ENCODE peak calls at places on chromosomes 6 and 20, in six cellular contexts. H is SK-N-SH, X is fibroblast of lung, Y is neural progenitor cell, N is HCT116, Z is OCI-LY7. M is an unnamed sample.

GRCh38 chr6:2157441-2158127 is 87.8 kb downstream of the GMDS start:
- DNase-seq in Z (no peak), H (no peak), X (peak; percentile 90), N (peak; percentile 48), Y (no peak), M (no peak)

GRCh38 chr6:121515615-121516265 is 80.3 kb downstream of the GJA1 start:
- DNase-seq in H (no peak), Y (no peak), X (peak; percentile 95), N (no peak), Z (no peak), M (no peak)

GRCh38 chr20:12925214-12925755 is 83.5 kb upstream of the SPTLC3 start:
- DNase-seq in Y (peak; percentile 88), N (peak; percentile 19), Z (peak; percentile 57), H (peak; percentile 66), X (peak; percentile 81), M (peak; percentile 87)

GRCh38 chr6:142531727-142532126 is 229.9 kb downstream of the ADGRG6 start:
- DNase-seq in X (peak; percentile 63), N (no peak), Y (no peak), H (no peak), Z (no peak), M (no peak)

GRCh38 chr6:163841326-163841725 is 426.8 kb downstream of the QKI start:
- DNase-seq in X (no peak), H (no peak), Y (no peak), Z (no peak), N (no peak), M (no peak)

GRCh38 chr6:150030611-150031010 is 5.3 kb upstream of the RAET1L start:
- DNase-seq in Z (no peak), Y (no peak), H (no peak), N (no peak), X (no peak), M (no peak)

GRCh38 chr20:61839912-61840441 is 225.7 kb downstream of the TAF4 start:
- DNase-seq in Z (no peak), Y (no peak), X (no peak), N (no peak), H (no peak), M (no peak)

GRCh38 chr6:149032599-149033405 is 284.7 kb upstream of the TAB2 start:
- DNase-seq in N (no peak), X (peak; percentile 94), Z (no peak), Y (no peak), H (peak; percentile 26), M (no peak)

GRCh38 chr20:5535211-5535756 is 214.9 kb upstream of the SHLD1 start:
- DNase-seq in X (peak; percentile 75), N (no peak), Y (no peak), H (no peak), Z (no peak), M (peak; percentile 75)

GRCh38 chr6:79468116-79468515 is 69.1 kb downstream of the LCA5 start:
- DNase-seq in Z (no peak), N (no peak), H (no peak), Y (no peak), X (peak; percentile 75), M (no peak)

GRCh38 chr6:158161566-158162254 is 6.4 kb downstream of the SERAC1 start:
- DNase-seq in N (no peak), Y (no peak), H (no peak), X (no peak), Z (no peak), M (no peak)

GRCh38 chr6:62390413-62390812 is 104.4 kb upstream of the KHDRBS2 start:
- DNase-seq in H (no peak), X (no peak), N (no peak), Z (no peak), Y (no peak), M (peak; percentile 29)

GRCh38 chr6:154412106-154412820 is 55.7 kb upstream of the IPCEF1 start:
- DNase-seq in Y (no peak), N (no peak), X (peak; percentile 51), Z (no peak), H (no peak), M (no peak)

GRCh38 chr20:24934101-24934661 is 14.9 kb upstream of the CST7 start:
- DNase-seq in Y (no peak), Z (no peak), X (no peak), H (no peak), N (no peak), M (no peak)

GRCh38 chr6:22062807-22063408 is 233.9 kb downstream of the PRL start:
- DNase-seq in Z (no peak), X (no peak), Y (no peak), H (no peak), N (no peak), M (no peak)

GRCh38 chr6:30935018-30935417 is 3.0 kb upstream of the SFTA2 start:
- DNase-seq in X (no peak), H (no peak), Y (no peak), Z (no peak), N (no peak), M (peak; percentile 77)

GRCh38 chr20:20549699-20550098 is 162.7 kb downstream of the RALGAPA2 start:
- DNase-seq in N (peak; percentile 71), Z (no peak), Y (no peak), H (no peak), X (peak; percentile 73), M (peak; percentile 67)

GRCh38 chr6:6798430-6798829 is 209.9 kb downstream of the LY86 start:
- DNase-seq in Z (no peak), H (no peak), Y (no peak), N (no peak), X (no peak), M (no peak)

GRCh38 chr6:166279393-166279679 is 28.9 kb downstream of the PRR18 start:
- DNase-seq in H (no peak), Z (no peak), X (no peak), Y (no peak), N (no peak), M (no peak)

GRCh38 chr6:112117554-112117953 is 30.2 kb downstream of the FAM229B start:
- DNase-seq in Y (no peak), N (no peak), X (peak; percentile 76), Z (no peak), H (no peak), M (no peak)

GRCh38 chr6:74208239-74208638 is 512.2 kb downstream of the CD109 start:
- DNase-seq in Y (no peak), Z (no peak), H (no peak), X (no peak), N (no peak), M (no peak)

GRCh38 chr6:127547215-127547614 is 28.1 kb upstream of the MTCL3 start:
- DNase-seq in X (no peak), H (no peak), Z (peak; percentile 3), N (no peak), Y (peak; percentile 19), M (peak; percentile 14)

GRCh38 chr6:133764011-133764812 is 124.7 kb upstream of the TCF21 start:
- DNase-seq in N (no peak), H (no peak), Y (no peak), X (peak; percentile 84), Z (no peak), M (no peak)

GRCh38 chr6:5513393-5513792 is 252.1 kb downstream of the FARS2 start:
- DNase-seq in X (no peak), Z (no peak), H (no peak), Y (no peak), N (no peak), M (no peak)

GRCh38 chr6:141472123-141472522 is 660.6 kb upstream of the GJE1 start:
- DNase-seq in H (no peak), N (no peak), Z (no peak), X (peak; percentile 28), Y (peak; percentile 29), M (no peak)

GRCh38 chr6:157471895-157472686 is 91.1 kb downstream of the ZDHHC14 start:
- DNase-seq in Y (no peak), N (no peak), H (no peak), Z (no peak), X (no peak), M (no peak)

GRCh38 chr6:37981626-37982025 is 162.1 kb downstream of the ZFAND3 start:
- DNase-seq in X (no peak), N (no peak), Y (no peak), Z (no peak), H (no peak), M (no peak)
- H3K79me2 ChIP-seq in X (peaks cover 56% of the 10 kb centered on the region), N (peaks cover 57% of the 10 kb centered on the region), Y (peaks cover 99% of the 10 kb centered on the region), Z (no peaks in the 10 kb centered on the region), H (peaks cover 97% of the 10 kb centered on the region), M (peaks cover 96% of the 10 kb centered on the region)

DNA sequence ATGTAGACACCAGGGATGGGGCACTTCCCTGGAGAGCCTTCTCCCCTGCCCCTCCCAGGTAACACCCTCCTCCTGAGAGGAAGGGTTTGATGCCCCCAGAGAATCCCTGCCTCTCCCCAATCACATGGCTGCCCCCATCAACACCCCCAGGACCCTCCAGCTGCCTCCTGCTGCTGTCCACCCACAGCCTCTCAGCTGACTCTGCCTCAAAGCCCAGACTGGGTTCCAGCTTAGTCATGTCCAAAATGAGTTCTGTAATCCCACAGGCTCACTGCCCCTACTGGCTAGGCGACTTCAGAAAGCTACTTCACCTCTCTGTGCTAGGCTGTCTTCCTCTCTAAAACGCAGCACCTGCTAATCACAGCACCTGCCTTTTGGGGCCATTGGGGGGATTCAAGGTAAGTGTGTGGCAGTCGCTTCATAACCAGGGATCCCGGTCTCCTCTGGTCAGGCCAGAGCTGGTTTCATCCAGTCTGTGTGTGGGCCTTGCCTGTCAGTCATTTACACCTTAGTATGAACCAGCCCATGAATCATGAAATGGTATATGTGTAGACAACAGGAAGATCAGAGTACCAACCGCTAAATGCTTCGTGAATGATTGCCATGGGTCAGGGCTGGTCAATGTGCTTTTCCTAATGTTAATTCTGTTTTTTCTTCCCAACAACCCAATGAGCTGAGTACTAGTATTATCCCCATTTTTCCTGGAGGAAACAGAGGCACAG is 40.4 kb downstream of the TFEB start:
- DNase-seq in N (no peak), Z (no peak), H (no peak), Y (no peak), X (peak; percentile 53), M (no peak)
- H4K20me1 ChIP-seq in N (no peaks in the 10 kb centered on the region), Z (no peaks in the 10 kb centered on the region), H (no peaks in the 10 kb centered on the region), Y (no peaks in the 10 kb centered on the region), X (no peaks in the 10 kb centered on the region), M (no peaks in the 10 kb centered on the region)

DNA sequence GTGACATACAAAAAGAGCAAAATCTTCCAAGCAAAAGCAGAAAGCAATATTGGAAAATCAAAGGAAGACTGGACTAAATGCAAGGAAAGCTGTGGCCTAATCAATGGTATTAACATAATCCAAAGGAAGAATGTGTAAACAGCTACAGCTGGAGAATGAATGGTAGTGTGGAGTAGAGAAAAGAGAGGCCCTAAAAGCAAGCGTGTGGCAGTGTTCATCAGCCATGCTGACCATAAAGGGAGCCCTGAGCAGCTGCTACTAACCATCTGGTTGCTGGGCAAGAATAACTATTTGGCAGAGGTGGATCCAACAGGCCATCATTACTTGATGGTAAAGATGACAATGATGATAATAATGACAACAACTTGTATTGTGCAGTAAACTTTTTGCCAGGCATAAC is 148.5 kb upstream of the BEND6 start:
- DNase-seq in N (no peak), X (no peak), Y (peak; percentile 77), Z (no peak), H (no peak), M (no peak)
- H3K79me2 ChIP-seq in N (peaks cover 96% of the 10 kb centered on the region), X (peaks cover 91% of the 10 kb centered on the region), Y (peaks cover 100% of the 10 kb centered on the region), Z (no peaks in the 10 kb centered on the region), H (peaks cover 100% of the 10 kb centered on the region), M (peaks cover 72% of the 10 kb centered on the region)

DNA sequence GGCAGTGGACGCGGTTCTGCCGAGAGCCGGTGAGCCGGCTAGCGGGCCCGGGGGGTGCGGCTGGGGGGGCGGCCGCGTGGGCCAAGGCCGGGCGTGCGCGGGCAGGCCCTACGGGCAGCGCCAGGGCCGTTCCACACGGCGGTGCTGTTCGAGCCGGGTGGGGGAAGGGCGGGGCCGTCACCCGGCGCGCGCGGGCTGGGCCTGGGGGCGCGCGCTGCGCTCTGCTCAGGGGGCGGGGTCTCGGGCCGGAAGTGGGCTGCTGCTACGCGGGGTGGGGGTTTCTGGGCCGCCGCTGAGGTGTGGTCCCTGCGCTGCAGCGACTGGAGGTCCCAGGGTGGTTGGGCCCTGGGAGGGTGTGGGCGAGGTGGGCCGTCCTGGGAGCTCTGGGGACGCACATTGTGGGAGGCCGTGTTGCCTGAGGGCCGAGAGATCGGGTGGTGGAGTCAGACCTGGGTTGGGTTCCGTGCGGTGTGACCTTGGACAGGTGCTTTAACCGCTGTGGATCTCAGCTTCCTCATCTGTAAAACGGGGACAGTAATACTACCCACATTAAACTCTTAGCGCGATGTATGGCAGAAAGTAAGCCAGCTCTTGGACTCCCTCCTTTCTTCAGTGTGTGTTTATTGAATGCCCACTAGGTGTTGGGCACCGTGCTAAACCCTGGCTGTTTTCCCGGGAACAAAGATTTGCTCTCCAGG is 395 bp downstream of the MAPRE1 start:
- DNase-seq in H (peak; percentile 93), Y (peak; percentile 95), X (peak; percentile 56), Z (peak; percentile 90), N (peak; percentile 15), M (peak; percentile 96)
- H4K20me1 ChIP-seq in H (peaks cover 48% of the 10 kb centered on the region), Y (peaks cover 50% of the 10 kb centered on the region), X (no peaks in the 10 kb centered on the region), Z (peaks cover 42% of the 10 kb centered on the region), N (peaks cover 19% of the 10 kb centered on the region), M (peaks cover 48% of the 10 kb centered on the region)

M was measured in hepatocyte.